ENCODE peak calls at places on chromosomes 4 and X, in six cellular contexts. One of them, this sample, is unnamed.
A peak's percentile ranks its signal among the peaks of the same experiment; 100 is the strongest.

GRCh38 chrX:14832591-14832990 is 40.3 kb downstream of the FANCB start:
- DNase-seq in HepG2: no peak
- DNase-seq in K562: no peak
- DNase-seq in HEK293T: no peak
- DNase-seq in A549: no peak
- DNase-seq in GM12878: no peak
- DNase-seq in this sample: peak; percentile 27

GRCh38 chr4:14749910-14750309 is 252.4 kb upstream of the CPEB2 start:
- DNase-seq in HEK293T: no peak
- DNase-seq in K562: peak; percentile 6
- DNase-seq in HepG2: no peak
- DNase-seq in A549: peak; percentile 44
- DNase-seq in GM12878: no peak
- DNase-seq in this sample: no peak

GRCh38 chr4:20337261-20337664 is 85.6 kb downstream of the SLIT2 start:
- DNase-seq in K562: no peak
- DNase-seq in A549: no peak
- DNase-seq in HEK293T: no peak
- DNase-seq in GM12878: no peak
- DNase-seq in HepG2: no peak
- DNase-seq in this sample: peak; percentile 15

GRCh38 chrX:71996138-71996537 is 85.5 kb downstream of the NHSL2 start:
- DNase-seq in K562: no peak
- DNase-seq in GM12878: no peak
- DNase-seq in HepG2: no peak
- DNase-seq in A549: no peak
- DNase-seq in HEK293T: no peak
- DNase-seq in this sample: no peak

GRCh38 chrX:71367396-71367795 is 1.2 kb downstream of the TAF1 start:
- DNase-seq in GM12878: no peak
- DNase-seq in K562: no peak
- DNase-seq in HEK293T: no peak
- DNase-seq in A549: peak; percentile 6
- DNase-seq in HepG2: no peak
- DNase-seq in this sample: no peak

GRCh38 chrX:20523626-20524312 is 257.1 kb upstream of the RPS6KA3 start:
- DNase-seq in GM12878: no peak
- DNase-seq in HepG2: no peak
- DNase-seq in K562: no peak
- DNase-seq in HEK293T: no peak
- DNase-seq in A549: no peak
- DNase-seq in this sample: no peak

GRCh38 chrX:132216283-132216682 is 3.0 kb downstream of the RAP2C start:
- DNase-seq in HepG2: no peak
- DNase-seq in GM12878: no peak
- DNase-seq in K562: peak; percentile 21
- DNase-seq in A549: no peak
- DNase-seq in HEK293T: no peak
- DNase-seq in this sample: no peak

GRCh38 chrX:48045410-48046311 is 25.8 kb downstream of the ZNF630 start:
- DNase-seq in HEK293T: no peak
- DNase-seq in HepG2: peak; percentile 7
- DNase-seq in A549: no peak
- DNase-seq in K562: no peak
- DNase-seq in GM12878: no peak
- DNase-seq in this sample: peak; percentile 77

GRCh38 chr4:173167793-173168395 is 717 bp upstream of the GALNT7 start:
- DNase-seq in HEK293T: peak; percentile 53
- DNase-seq in HepG2: no peak
- DNase-seq in A549: peak; percentile 67
- DNase-seq in GM12878: no peak
- DNase-seq in K562: peak; percentile 56
- DNase-seq in this sample: peak; percentile 30

GRCh38 chr4:118112647-118113046 is 78.4 kb downstream of the NDST3 start:
- DNase-seq in K562: no peak
- DNase-seq in A549: no peak
- DNase-seq in HepG2: no peak
- DNase-seq in HEK293T: no peak
- DNase-seq in GM12878: no peak
- DNase-seq in this sample: peak; percentile 21

GRCh38 chr4:80540785-80541469 is 205.4 kb downstream of the CFAP299 start:
- DNase-seq in GM12878: peak; percentile 36
- DNase-seq in K562: no peak
- DNase-seq in A549: no peak
- DNase-seq in HEK293T: no peak
- DNase-seq in HepG2: no peak
- DNase-seq in this sample: peak; percentile 55

GRCh38 chr4:121582296-121582695 is 114.5 kb downstream of the ANXA5 start:
- DNase-seq in GM12878: no peak
- DNase-seq in K562: no peak
- DNase-seq in HepG2: no peak
- DNase-seq in HEK293T: no peak
- DNase-seq in A549: no peak
- DNase-seq in this sample: no peak

GRCh38 chrX:106874075-106874474 is 29.1 kb downstream of the RIPPLY1 start:
- DNase-seq in A549: peak; percentile 35
- DNase-seq in K562: peak; percentile 11
- DNase-seq in HEK293T: no peak
- DNase-seq in HepG2: peak; percentile 4
- DNase-seq in GM12878: no peak
- DNase-seq in this sample: peak; percentile 42

GRCh38 chr4:161555689-161556660 is 607.8 kb downstream of the FSTL5 start:
- DNase-seq in GM12878: peak; percentile 88
- DNase-seq in HepG2: no peak
- DNase-seq in A549: peak; percentile 21
- DNase-seq in HEK293T: no peak
- DNase-seq in K562: no peak
- DNase-seq in this sample: peak; percentile 68

GRCh38 chrX:45070116-45071007 is 130.3 kb downstream of the DIPK2B start:
- DNase-seq in HEK293T: peak; percentile 25
- DNase-seq in HepG2: peak; percentile 12
- DNase-seq in K562: peak; percentile 12
- DNase-seq in GM12878: peak; percentile 45
- DNase-seq in A549: peak; percentile 70
- DNase-seq in this sample: peak; percentile 67

GRCh38 chrX:130336531-130336930 is 3.2 kb upstream of the SLC25A14 start:
- DNase-seq in HEK293T: no peak
- DNase-seq in K562: no peak
- DNase-seq in HepG2: no peak
- DNase-seq in GM12878: no peak
- DNase-seq in A549: no peak
- DNase-seq in this sample: no peak

GRCh38 chrX:133685806-133686205 is 270.5 kb upstream of the GPC4 start:
- DNase-seq in HEK293T: no peak
- DNase-seq in GM12878: no peak
- DNase-seq in K562: no peak
- DNase-seq in A549: no peak
- DNase-seq in HepG2: no peak
- DNase-seq in this sample: no peak

GRCh38 chrX:150408561-150408960 is 45.4 kb downstream of the MAMLD1 start:
- DNase-seq in A549: no peak
- DNase-seq in GM12878: no peak
- DNase-seq in K562: no peak
- DNase-seq in HEK293T: no peak
- DNase-seq in HepG2: no peak
- DNase-seq in this sample: peak; percentile 23

GRCh38 chr4:40672528-40673522 is 43.2 kb upstream of the RBM47 start:
- DNase-seq in HepG2: peak; percentile 57
- DNase-seq in K562: peak; percentile 37
- DNase-seq in A549: peak; percentile 97
- DNase-seq in GM12878: peak; percentile 98
- DNase-seq in HEK293T: no peak
- DNase-seq in this sample: peak; percentile 99

GRCh38 chr4:25500626-25501318 is 123.7 kb downstream of the ANAPC4 start:
- DNase-seq in A549: no peak
- DNase-seq in GM12878: no peak
- DNase-seq in K562: no peak
- DNase-seq in HepG2: no peak
- DNase-seq in HEK293T: peak; percentile 23
- DNase-seq in this sample: no peak

GRCh38 chr4:159766241-159766640 is 663.4 kb downstream of the RAPGEF2 start:
- DNase-seq in HEK293T: no peak
- DNase-seq in GM12878: no peak
- DNase-seq in A549: no peak
- DNase-seq in K562: no peak
- DNase-seq in HepG2: peak; percentile 1
- DNase-seq in this sample: no peak

GRCh38 chr4:24753519-24753918 is 41.9 kb upstream of the SOD3 start:
- DNase-seq in GM12878: no peak
- DNase-seq in K562: no peak
- DNase-seq in HepG2: no peak
- DNase-seq in A549: peak; percentile 79
- DNase-seq in HEK293T: no peak
- DNase-seq in this sample: peak; percentile 67

GRCh38 chr4:2697995-2698414 is 58.1 kb downstream of the TNIP2 start:
- DNase-seq in A549: no peak
- DNase-seq in GM12878: no peak
- DNase-seq in HepG2: peak; percentile 12
- DNase-seq in HEK293T: no peak
- DNase-seq in K562: no peak
- DNase-seq in this sample: no peak

GRCh38 chrX:11190745-11191510 is 79.8 kb downstream of the HCCS start:
- DNase-seq in K562: no peak
- DNase-seq in GM12878: no peak
- DNase-seq in HEK293T: no peak
- DNase-seq in HepG2: no peak
- DNase-seq in A549: no peak
- DNase-seq in this sample: no peak

GRCh38 chr4:38060829-38061431 is 100.7 kb downstream of the PTTG2 start:
- DNase-seq in HepG2: no peak
- DNase-seq in K562: no peak
- DNase-seq in GM12878: no peak
- DNase-seq in HEK293T: no peak
- DNase-seq in A549: no peak
- DNase-seq in this sample: peak; percentile 62

GRCh38 chr4:16032871-16033505 is 50.8 kb downstream of the PROM1 start:
- DNase-seq in GM12878: no peak
- DNase-seq in HepG2: no peak
- DNase-seq in A549: no peak
- DNase-seq in HEK293T: no peak
- DNase-seq in K562: no peak
- DNase-seq in this sample: peak; percentile 7

DNA sequence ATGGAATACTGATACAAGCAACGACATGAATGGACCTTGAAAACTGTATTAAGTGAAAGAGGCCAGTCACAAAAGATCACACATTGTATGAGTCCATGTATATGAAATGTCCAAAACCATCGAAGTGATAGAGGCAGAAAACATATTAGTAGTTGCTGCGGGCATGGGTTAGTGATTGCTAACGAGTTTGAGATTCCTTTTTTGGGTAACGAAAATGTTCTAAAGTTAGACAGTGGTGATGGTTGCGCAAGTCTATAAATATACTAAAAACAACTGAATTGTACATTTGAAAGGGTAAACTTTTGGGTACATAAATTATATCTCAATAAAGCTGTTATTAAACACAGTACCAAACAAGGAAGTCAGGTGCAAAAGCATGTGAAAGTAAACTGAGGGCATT is 234.5 kb downstream of the FBXW7 start:
- DNase-seq in HepG2: no peak
- DNase-seq in GM12878: no peak
- DNase-seq in A549: no peak
- DNase-seq in K562: no peak
- DNase-seq in HEK293T: no peak
- DNase-seq in this sample: no peak
- TF ChIP-seq BHLHE40 in HepG2: no peak
- TF ChIP-seq BHLHE40 in GM12878: no peak
- TF ChIP-seq BHLHE40 in A549: no peak
- TF ChIP-seq BHLHE40 in K562: no peak
- TF ChIP-seq BHLHE40 in HEK293T: no peak
- TF ChIP-seq BHLHE40 in this sample: no peak

GRCh38 chr4:112213850-112214249 is 17.7 kb upstream of the AP1AR start:
- DNase-seq in HEK293T: no peak
- DNase-seq in HepG2: no peak
- DNase-seq in A549: no peak
- DNase-seq in K562: no peak
- DNase-seq in GM12878: no peak
- DNase-seq in this sample: peak; percentile 90

GRCh38 chr4:112210777-112211176 is 20.8 kb upstream of the AP1AR start:
- DNase-seq in K562: no peak
- DNase-seq in HepG2: no peak
- DNase-seq in GM12878: no peak
- DNase-seq in HEK293T: no peak
- DNase-seq in A549: no peak
- DNase-seq in this sample: no peak

GRCh38 chr4:112214397-112215264 is 17.0 kb upstream of the AP1AR start:
- DNase-seq in HepG2: peak; percentile 51
- DNase-seq in A549: peak; percentile 29
- DNase-seq in K562: peak; percentile 31
- DNase-seq in GM12878: no peak
- DNase-seq in HEK293T: peak; percentile 22
- DNase-seq in this sample: peak; percentile 27

DNA sequence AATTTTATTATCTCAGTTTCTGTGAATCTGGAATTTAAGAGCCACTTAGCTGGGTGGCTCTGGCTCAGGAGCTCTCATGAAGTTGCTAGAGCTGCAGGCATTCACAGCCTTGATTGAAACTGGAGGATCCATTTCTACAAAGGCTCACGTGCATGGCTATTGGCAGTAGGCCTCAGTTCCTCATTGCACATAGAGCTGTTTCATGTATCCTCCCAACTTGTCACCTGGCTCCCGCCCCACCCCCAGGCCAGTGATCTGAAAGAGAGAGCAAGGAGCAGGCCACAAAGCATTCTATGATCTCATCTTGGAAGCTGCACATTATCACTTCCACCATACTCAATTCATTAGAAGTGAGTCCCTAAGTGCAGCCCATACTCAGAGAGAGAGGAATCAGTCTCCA is 18.5 kb upstream of the AP1AR start:
- DNase-seq in GM12878: no peak
- DNase-seq in HEK293T: no peak
- DNase-seq in A549: no peak
- DNase-seq in HepG2: peak; percentile 30
- DNase-seq in K562: no peak
- DNase-seq in this sample: no peak
- TF ChIP-seq BHLHE40 in GM12878: peak; percentile 85
- TF ChIP-seq BHLHE40 in HEK293T: no peak
- TF ChIP-seq BHLHE40 in A549: no peak
- TF ChIP-seq BHLHE40 in HepG2: peak; percentile 31
- TF ChIP-seq BHLHE40 in K562: peak; percentile 48
- TF ChIP-seq BHLHE40 in this sample: no peak

GRCh38 chrX:1416327-1416784 is 24.4 kb upstream of the SLC25A6 start:
- DNase-seq in HEK293T: no peak
- DNase-seq in HepG2: no peak
- DNase-seq in GM12878: no peak
- DNase-seq in K562: no peak
- DNase-seq in A549: no peak
- DNase-seq in this sample: no peak
- TF ChIP-seq BHLHE40 in HEK293T: no peak
- TF ChIP-seq BHLHE40 in HepG2: no peak
- TF ChIP-seq BHLHE40 in GM12878: no peak
- TF ChIP-seq BHLHE40 in K562: no peak
- TF ChIP-seq BHLHE40 in A549: no peak
- TF ChIP-seq BHLHE40 in this sample: no peak

DNA sequence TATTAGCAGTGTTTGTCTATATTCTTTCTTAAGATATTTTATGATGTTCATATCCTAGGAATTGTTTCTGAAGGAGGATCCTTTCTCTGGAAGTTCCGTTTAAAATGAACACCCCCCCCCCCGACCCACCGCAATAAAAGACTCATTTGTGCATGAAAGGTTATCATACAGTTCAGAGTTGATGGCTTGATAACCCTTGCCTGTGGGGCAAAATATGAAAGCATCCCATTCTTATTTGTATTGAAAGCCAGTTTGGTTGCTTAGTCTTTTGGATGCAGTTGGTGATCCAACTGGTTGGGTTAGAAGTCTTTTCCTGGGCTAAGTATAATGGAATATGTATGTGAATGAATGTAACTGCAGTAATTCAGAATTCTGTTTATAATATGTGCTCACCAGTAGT is 8.3 kb downstream of the INTS6L start:
- DNase-seq in GM12878: no peak
- DNase-seq in K562: no peak
- DNase-seq in A549: no peak
- DNase-seq in HEK293T: no peak
- DNase-seq in HepG2: no peak
- DNase-seq in this sample: no peak
- TF ChIP-seq BHLHE40 in GM12878: no peak
- TF ChIP-seq BHLHE40 in K562: no peak
- TF ChIP-seq BHLHE40 in A549: no peak
- TF ChIP-seq BHLHE40 in HEK293T: no peak
- TF ChIP-seq BHLHE40 in HepG2: no peak
- TF ChIP-seq BHLHE40 in this sample: no peak